ENCODE peak calls at places on chromosome 15, in six cellular contexts. One of them, this sample, is unnamed.
A peak's percentile ranks its signal among the peaks of the same experiment; 100 is the strongest.

GRCh38 chr15:68054658-68055223 is 626 bp downstream of the PIAS1 start:
- DNase-seq in fibroblast of lung: peak; percentile 39
- DNase-seq in GM23248: peak; percentile 69
- DNase-seq in sigmoid colon: peak; percentile 81
- DNase-seq in thoracic aorta: no peak
- DNase-seq in suprapubic skin: peak; percentile 88
- DNase-seq in this sample: peak; percentile 83

GRCh38 chr15:96107922-96108321 is 222.6 kb upstream of the NR2F2 start:
- DNase-seq in suprapubic skin: no peak
- DNase-seq in sigmoid colon: no peak
- DNase-seq in GM23248: peak; percentile 21
- DNase-seq in thoracic aorta: no peak
- DNase-seq in fibroblast of lung: peak; percentile 81
- DNase-seq in this sample: no peak

GRCh38 chr15:90214553-90215205 is 13.5 kb downstream of the SEMA4B start:
- DNase-seq in GM23248: peak; percentile 42
- DNase-seq in thoracic aorta: no peak
- DNase-seq in sigmoid colon: no peak
- DNase-seq in fibroblast of lung: no peak
- DNase-seq in suprapubic skin: no peak
- DNase-seq in this sample: no peak

GRCh38 chr15:60871731-60872130 is 357.4 kb downstream of the RORA start:
- DNase-seq in sigmoid colon: no peak
- DNase-seq in fibroblast of lung: peak; percentile 49
- DNase-seq in thoracic aorta: no peak
- DNase-seq in GM23248: peak; percentile 35
- DNase-seq in suprapubic skin: no peak
- DNase-seq in this sample: no peak

GRCh38 chr15:98729446-98730042 is 81.2 kb downstream of the IGF1R start:
- DNase-seq in sigmoid colon: no peak
- DNase-seq in fibroblast of lung: no peak
- DNase-seq in suprapubic skin: no peak
- DNase-seq in GM23248: peak; percentile 29
- DNase-seq in thoracic aorta: no peak
- DNase-seq in this sample: no peak

GRCh38 chr15:97652041-97652440 is 308.5 kb upstream of the ARRDC4 start:
- DNase-seq in suprapubic skin: no peak
- DNase-seq in GM23248: no peak
- DNase-seq in sigmoid colon: no peak
- DNase-seq in thoracic aorta: no peak
- DNase-seq in fibroblast of lung: no peak
- DNase-seq in this sample: no peak

GRCh38 chr15:90729266-90729665 is 12.1 kb downstream of the BLM start:
- DNase-seq in GM23248: no peak
- DNase-seq in sigmoid colon: no peak
- DNase-seq in fibroblast of lung: no peak
- DNase-seq in thoracic aorta: no peak
- DNase-seq in suprapubic skin: no peak
- DNase-seq in this sample: no peak

GRCh38 chr15:65926899-65927298 is 57.6 kb downstream of the RAB11A start:
- DNase-seq in sigmoid colon: no peak
- DNase-seq in thoracic aorta: no peak
- DNase-seq in suprapubic skin: no peak
- DNase-seq in fibroblast of lung: no peak
- DNase-seq in GM23248: no peak
- DNase-seq in this sample: no peak

GRCh38 chr15:85296615-85297402 is 83.6 kb upstream of the AKAP13 start:
- DNase-seq in thoracic aorta: peak; percentile 14
- DNase-seq in GM23248: peak; percentile 81
- DNase-seq in suprapubic skin: peak; percentile 80
- DNase-seq in sigmoid colon: peak; percentile 81
- DNase-seq in fibroblast of lung: peak; percentile 64
- DNase-seq in this sample: no peak

GRCh38 chr15:57158997-57159668 is 217.2 kb upstream of the CGNL1 start:
- DNase-seq in suprapubic skin: no peak
- DNase-seq in thoracic aorta: no peak
- DNase-seq in fibroblast of lung: no peak
- DNase-seq in GM23248: no peak
- DNase-seq in sigmoid colon: no peak
- DNase-seq in this sample: no peak

GRCh38 chr15:60740787-60741354 is 261.9 kb upstream of the ICE2 start:
- DNase-seq in fibroblast of lung: peak; percentile 24
- DNase-seq in suprapubic skin: no peak
- DNase-seq in thoracic aorta: no peak
- DNase-seq in GM23248: peak; percentile 59
- DNase-seq in sigmoid colon: no peak
- DNase-seq in this sample: no peak

GRCh38 chr15:70088887-70089691 is 8.6 kb downstream of the TLE3 start:
- DNase-seq in suprapubic skin: no peak
- DNase-seq in GM23248: peak; percentile 88
- DNase-seq in fibroblast of lung: peak; percentile 79
- DNase-seq in sigmoid colon: no peak
- DNase-seq in thoracic aorta: no peak
- DNase-seq in this sample: no peak

GRCh38 chr15:43186003-43186353 is 775 bp downstream of the CCNDBP1 start:
- DNase-seq in GM23248: peak; percentile 45
- DNase-seq in thoracic aorta: no peak
- DNase-seq in fibroblast of lung: peak; percentile 6
- DNase-seq in sigmoid colon: no peak
- DNase-seq in suprapubic skin: no peak
- DNase-seq in this sample: no peak

GRCh38 chr15:41610048-41610447 is 50.2 kb upstream of the MGA start:
- DNase-seq in suprapubic skin: no peak
- DNase-seq in thoracic aorta: no peak
- DNase-seq in sigmoid colon: no peak
- DNase-seq in GM23248: no peak
- DNase-seq in fibroblast of lung: peak; percentile 39
- DNase-seq in this sample: no peak

GRCh38 chr15:31265871-31266711 is 60.5 kb upstream of the KLF13 start:
- DNase-seq in suprapubic skin: peak; percentile 78
- DNase-seq in sigmoid colon: peak; percentile 75
- DNase-seq in GM23248: no peak
- DNase-seq in thoracic aorta: no peak
- DNase-seq in fibroblast of lung: no peak
- DNase-seq in this sample: peak; percentile 62

GRCh38 chr15:66287461-66288055 is 5.8 kb upstream of the DIS3L start:
- DNase-seq in fibroblast of lung: no peak
- DNase-seq in suprapubic skin: no peak
- DNase-seq in GM23248: peak; percentile 66
- DNase-seq in sigmoid colon: no peak
- DNase-seq in thoracic aorta: no peak
- DNase-seq in this sample: no peak

GRCh38 chr15:40440300-40441011 is at the start of gene BAHD1:
- DNase-seq in fibroblast of lung: peak; percentile 91
- DNase-seq in thoracic aorta: peak; percentile 84
- DNase-seq in sigmoid colon: peak; percentile 98
- DNase-seq in GM23248: peak; percentile 97
- DNase-seq in suprapubic skin: peak; percentile 98
- DNase-seq in this sample: peak; percentile 99

GRCh38 chr15:85589873-85590272 is 204.9 kb downstream of the KLHL25 start:
- DNase-seq in suprapubic skin: no peak
- DNase-seq in GM23248: peak; percentile 91
- DNase-seq in thoracic aorta: no peak
- DNase-seq in fibroblast of lung: peak; percentile 76
- DNase-seq in sigmoid colon: no peak
- DNase-seq in this sample: no peak

GRCh38 chr15:58440181-58440910 is 8.6 kb downstream of the LIPC start:
- DNase-seq in GM23248: peak; percentile 65
- DNase-seq in thoracic aorta: no peak
- DNase-seq in suprapubic skin: no peak
- DNase-seq in fibroblast of lung: peak; percentile 71
- DNase-seq in sigmoid colon: no peak
- DNase-seq in this sample: no peak

GRCh38 chr15:91263632-91264477 is 163.8 kb downstream of the SV2B start:
- DNase-seq in fibroblast of lung: peak; percentile 33
- DNase-seq in GM23248: peak; percentile 25
- DNase-seq in sigmoid colon: peak; percentile 94
- DNase-seq in thoracic aorta: no peak
- DNase-seq in suprapubic skin: peak; percentile 90
- DNase-seq in this sample: no peak

GRCh38 chr15:49215768-49216739 is 46.0 kb downstream of the GALK2 start:
- DNase-seq in fibroblast of lung: peak; percentile 26
- DNase-seq in suprapubic skin: no peak
- DNase-seq in thoracic aorta: no peak
- DNase-seq in sigmoid colon: no peak
- DNase-seq in GM23248: no peak
- DNase-seq in this sample: no peak

GRCh38 chr15:78047631-78048409 is 29.7 kb downstream of the TBC1D2B start:
- DNase-seq in thoracic aorta: no peak
- DNase-seq in sigmoid colon: peak; percentile 80
- DNase-seq in fibroblast of lung: peak; percentile 85
- DNase-seq in GM23248: peak; percentile 82
- DNase-seq in suprapubic skin: no peak
- DNase-seq in this sample: no peak

GRCh38 chr15:77810180-77810579 is 177.5 kb upstream of the LINGO1 start:
- DNase-seq in suprapubic skin: no peak
- DNase-seq in GM23248: no peak
- DNase-seq in fibroblast of lung: no peak
- DNase-seq in thoracic aorta: no peak
- DNase-seq in sigmoid colon: no peak
- DNase-seq in this sample: no peak

GRCh38 chr15:96234109-96234892 is 96.2 kb upstream of the NR2F2 start:
- DNase-seq in fibroblast of lung: peak; percentile 49
- DNase-seq in GM23248: peak; percentile 88
- DNase-seq in sigmoid colon: no peak
- DNase-seq in thoracic aorta: no peak
- DNase-seq in suprapubic skin: no peak
- DNase-seq in this sample: no peak

GRCh38 chr15:31326729-31327673 is at the start of gene KLF13:
- DNase-seq in fibroblast of lung: peak; percentile 61
- DNase-seq in GM23248: peak; percentile 90
- DNase-seq in sigmoid colon: peak; percentile 85
- DNase-seq in suprapubic skin: no peak
- DNase-seq in thoracic aorta: no peak
- DNase-seq in this sample: no peak

GRCh38 chr15:65930134-65930533 is 60.8 kb downstream of the RAB11A start:
- DNase-seq in GM23248: no peak
- DNase-seq in thoracic aorta: no peak
- DNase-seq in suprapubic skin: no peak
- DNase-seq in sigmoid colon: no peak
- DNase-seq in fibroblast of lung: no peak
- DNase-seq in this sample: no peak

GRCh38 chr15:82177291-82178010 is 85.1 kb downstream of the EFL1 start:
- DNase-seq in thoracic aorta: no peak
- DNase-seq in suprapubic skin: no peak
- DNase-seq in sigmoid colon: peak; percentile 70
- DNase-seq in GM23248: peak; percentile 86
- DNase-seq in fibroblast of lung: peak; percentile 89
- DNase-seq in this sample: no peak

GRCh38 chr15:100758554-100758953 is 121.1 kb upstream of the ALDH1A3 start:
- DNase-seq in GM23248: no peak
- DNase-seq in sigmoid colon: no peak
- DNase-seq in fibroblast of lung: no peak
- DNase-seq in suprapubic skin: no peak
- DNase-seq in thoracic aorta: no peak
- DNase-seq in this sample: no peak

GRCh38 chr15:100877551-100877950 is 2.1 kb upstream of the ALDH1A3 start:
- DNase-seq in sigmoid colon: no peak
- DNase-seq in suprapubic skin: no peak
- DNase-seq in GM23248: no peak
- DNase-seq in thoracic aorta: no peak
- DNase-seq in fibroblast of lung: no peak
- DNase-seq in this sample: no peak

GRCh38 chr15:32794973-32795372 is 77.2 kb downstream of the GREM1 start:
- DNase-seq in GM23248: peak; percentile 42
- DNase-seq in sigmoid colon: no peak
- DNase-seq in fibroblast of lung: no peak
- DNase-seq in suprapubic skin: no peak
- DNase-seq in thoracic aorta: no peak
- DNase-seq in this sample: no peak

GRCh38 chr15:36883705-36884355 is 216.5 kb downstream of the MEIS2 start:
- DNase-seq in fibroblast of lung: peak; percentile 86
- DNase-seq in thoracic aorta: peak; percentile 50
- DNase-seq in sigmoid colon: peak; percentile 96
- DNase-seq in GM23248: peak; percentile 93
- DNase-seq in suprapubic skin: peak; percentile 91
- DNase-seq in this sample: peak; percentile 90
- H3K4me3 ChIP-seq in fibroblast of lung: peak overlapping the region; percentile 22
- H3K4me3 ChIP-seq in thoracic aorta: peak overlapping the region; percentile 57
- H3K4me3 ChIP-seq in sigmoid colon: peak overlapping the region; percentile 27
- H3K4me3 ChIP-seq in GM23248: peak overlapping the region; percentile 68
- H3K4me3 ChIP-seq in suprapubic skin: peak overlapping the region; percentile 32
- H3K4me3 ChIP-seq in this sample: no peak overlapping the region

GRCh38 chr15:89141885-89142284 is 53.6 kb downstream of the ABHD2 start:
- DNase-seq in fibroblast of lung: peak; percentile 10
- DNase-seq in GM23248: no peak
- DNase-seq in suprapubic skin: no peak
- DNase-seq in sigmoid colon: no peak
- DNase-seq in thoracic aorta: no peak
- DNase-seq in this sample: no peak
- H3K4me1 ChIP-seq in fibroblast of lung: peaks cover 15% of the 10 kb centered on the region
- H3K4me1 ChIP-seq in GM23248: peaks cover 45% of the 10 kb centered on the region
- H3K4me1 ChIP-seq in suprapubic skin: peaks cover 38% of the 10 kb centered on the region
- H3K4me1 ChIP-seq in sigmoid colon: peaks cover 42% of the 10 kb centered on the region
- H3K4me1 ChIP-seq in thoracic aorta: peaks cover 49% of the 10 kb centered on the region
- H3K4me1 ChIP-seq in this sample: peaks cover 16% of the 10 kb centered on the region

DNA sequence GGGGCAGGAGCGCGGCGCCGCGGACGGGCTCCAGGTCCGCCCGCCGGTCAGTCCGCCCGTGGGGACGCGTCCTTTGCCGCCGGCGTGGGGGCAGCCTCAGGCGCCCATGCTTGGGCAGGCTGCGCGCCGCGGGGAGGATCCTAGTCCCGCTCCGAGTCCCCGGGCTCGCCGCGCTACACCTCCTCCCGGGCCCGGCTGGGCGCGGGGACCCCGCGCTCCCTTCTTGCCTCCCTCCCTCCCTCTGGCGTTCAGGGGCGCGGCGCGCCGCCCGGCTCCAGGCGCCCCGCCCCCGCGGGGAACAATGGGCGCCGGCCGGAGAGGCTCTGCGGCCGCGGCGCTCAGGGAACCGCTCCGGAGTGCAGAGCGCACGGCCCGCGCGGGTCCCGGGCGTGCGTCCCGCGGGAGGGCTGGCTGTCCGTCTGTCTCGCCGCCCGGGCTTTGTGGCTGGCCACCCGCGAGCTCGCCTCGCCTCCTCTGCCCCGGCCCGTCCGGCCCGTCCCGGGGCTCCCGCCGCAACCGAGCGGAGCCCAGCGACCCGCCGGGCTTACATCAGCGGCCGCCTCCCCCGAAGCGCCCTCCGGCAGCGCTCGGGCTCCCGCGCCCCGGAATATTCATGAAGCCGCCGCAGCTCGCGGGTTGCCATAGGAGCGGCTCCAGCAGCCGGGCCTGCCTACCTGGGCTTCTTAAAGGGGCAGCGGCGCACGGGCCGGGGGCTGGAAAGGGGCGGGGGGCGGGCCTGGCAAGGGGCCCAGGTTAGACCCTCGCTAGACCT is at the start of gene HCN4:
- DNase-seq in thoracic aorta: no peak
- DNase-seq in suprapubic skin: no peak
- DNase-seq in fibroblast of lung: no peak
- DNase-seq in GM23248: peak; percentile 38
- DNase-seq in sigmoid colon: no peak
- DNase-seq in this sample: no peak
- H3K4me3 ChIP-seq in thoracic aorta: peak within 1 kb of the TSS; percentile 55
- H3K4me3 ChIP-seq in suprapubic skin: peak within 1 kb of the TSS; percentile 50
- H3K4me3 ChIP-seq in fibroblast of lung: no peak within 1 kb of the TSS
- H3K4me3 ChIP-seq in GM23248: peak within 1 kb of the TSS; percentile 54
- H3K4me3 ChIP-seq in sigmoid colon: no peak within 1 kb of the TSS
- H3K4me3 ChIP-seq in this sample: peak within 1 kb of the TSS; percentile 35

GRCh38 chr15:80990955-80991354 is 1.3 kb upstream of the MESD start:
- DNase-seq in thoracic aorta: no peak
- DNase-seq in GM23248: peak; percentile 47
- DNase-seq in suprapubic skin: no peak
- DNase-seq in sigmoid colon: no peak
- DNase-seq in fibroblast of lung: no peak
- DNase-seq in this sample: no peak
- H3K4me1 ChIP-seq in thoracic aorta: peaks cover 23% of the 10 kb centered on the region
- H3K4me1 ChIP-seq in GM23248: peaks cover 38% of the 10 kb centered on the region
- H3K4me1 ChIP-seq in suprapubic skin: peaks cover 48% of the 10 kb centered on the region
- H3K4me1 ChIP-seq in sigmoid colon: peaks cover 42% of the 10 kb centered on the region
- H3K4me1 ChIP-seq in fibroblast of lung: peaks cover 9% of the 10 kb centered on the region
- H3K4me1 ChIP-seq in this sample: peaks cover 17% of the 10 kb centered on the region

This sample was measured in RWPE2.